ENCODE peak calls at places on chromosome 17, in four cellular contexts. B, T, H and I are unnamed samples.

GRCh38 chr17:45775576-45776011 is 8.5 kb upstream of the CRHR1 start:
- DNase-seq in H (peak), B (no peak), T (peak), I (no peak)

GRCh38 chr17:73064084-73064938 is 28.2 kb downstream of the SLC39A11 start:
- DNase-seq in H (no peak), T (no peak), B (no peak), I (peak)

GRCh38 chr17:21551081-21551881 is 141.0 kb upstream of the KCNJ18 start:
- DNase-seq in H (peak), T (peak), B (peak), I (peak)

GRCh38 chr17:1735418-1735817 is 7.3 kb upstream of the SERPINF2 start:
- DNase-seq in H (no peak), T (no peak), B (no peak), I (no peak)

GRCh38 chr17:57488856-57489255 is 232.5 kb downstream of the MSI2 start:
- DNase-seq in B (no peak), H (peak), T (no peak), I (no peak)

GRCh38 chr17:73841431-73842060 is 197.3 kb upstream of the SDK2 start:
- DNase-seq in H (no peak), T (no peak), B (no peak), I (no peak)

GRCh38 chr17:62075308-62075815 is 10.3 kb upstream of the MED13 start:
- DNase-seq in B (no peak), H (peak), T (no peak), I (no peak)

GRCh38 chr17:31424944-31425582 is 33.6 kb downstream of the RAB11FIP4 start:
- DNase-seq in B (no peak), H (peak), T (no peak), I (peak)

GRCh38 chr17:64118452-64118979 is 11.4 kb downstream of the ERN1 start:
- DNase-seq in B (peak), H (peak), T (no peak), I (peak)

GRCh38 chr17:42016411-42016831 is 818 bp downstream of the DNAJC7 start:
- DNase-seq in H (no peak), B (no peak), T (no peak), I (peak)

GRCh38 chr17:8629371-8630226 is 926 bp downstream of the MYH10 start:
- DNase-seq in B (peak), T (peak), H (peak), I (peak)

GRCh38 chr17:3808701-3809100 is 7.7 kb upstream of the ITGAE start:
- DNase-seq in B (no peak), T (no peak), H (peak), I (no peak)

GRCh38 chr17:63433746-63434591 is 12.1 kb downstream of the CYB561 start:
- DNase-seq in B (peak), H (peak), T (peak), I (peak)

GRCh38 chr17:33686171-33686570 is 393.1 kb upstream of the ASIC2 start:
- DNase-seq in T (no peak), B (no peak), H (no peak), I (peak)

GRCh38 chr17:1590747-1591473 is 28.3 kb upstream of the PITPNA start:
- DNase-seq in T (no peak), H (no peak), B (no peak), I (no peak)

GRCh38 chr17:30961213-30962188 is 9.3 kb upstream of the RNF135 start:
- DNase-seq in H (no peak), T (no peak), B (no peak), I (no peak)

GRCh38 chr17:1362964-1363363 is 37.1 kb downstream of the YWHAE start:
- DNase-seq in B (no peak), H (peak), T (no peak), I (peak)

GRCh38 chr17:2805961-2806360 is 9.7 kb downstream of the RAP1GAP2 start:
- DNase-seq in H (no peak), B (no peak), T (no peak), I (no peak)

GRCh38 chr17:32882734-32883133 is 5.8 kb upstream of the MYO1D start:
- DNase-seq in B (no peak), H (peak), T (no peak), I (peak)

GRCh38 chr17:31327534-31328526 is 6.4 kb upstream of the EVI2A start:
- DNase-seq in H (no peak), T (no peak), B (no peak), I (no peak)

GRCh38 chr17:5439446-5439764 is 450 bp upstream of the C1QBP start:
- DNase-seq in T (no peak), B (no peak), H (no peak), I (no peak)

GRCh38 chr17:5434984-5435383 is 4.0 kb downstream of the C1QBP start:
- DNase-seq in B (no peak), T (no peak), H (no peak), I (no peak)

GRCh38 chr17:5437721-5438317 is 1.1 kb downstream of the C1QBP start:
- DNase-seq in H (no peak), T (no peak), B (no peak), I (peak)

GRCh38 chr17:5443728-5444127 is 4.8 kb upstream of the C1QBP start:
- DNase-seq in B (no peak), H (no peak), T (no peak), I (no peak)

GRCh38 chr17:5438716-5439445 is at the start of gene C1QBP:
- DNase-seq in H (peak), T (peak), B (peak), I (peak)
- TF ChIP-seq POLR2A in H (peak), T (no peak), B (peak), I (peak)

DNA sequence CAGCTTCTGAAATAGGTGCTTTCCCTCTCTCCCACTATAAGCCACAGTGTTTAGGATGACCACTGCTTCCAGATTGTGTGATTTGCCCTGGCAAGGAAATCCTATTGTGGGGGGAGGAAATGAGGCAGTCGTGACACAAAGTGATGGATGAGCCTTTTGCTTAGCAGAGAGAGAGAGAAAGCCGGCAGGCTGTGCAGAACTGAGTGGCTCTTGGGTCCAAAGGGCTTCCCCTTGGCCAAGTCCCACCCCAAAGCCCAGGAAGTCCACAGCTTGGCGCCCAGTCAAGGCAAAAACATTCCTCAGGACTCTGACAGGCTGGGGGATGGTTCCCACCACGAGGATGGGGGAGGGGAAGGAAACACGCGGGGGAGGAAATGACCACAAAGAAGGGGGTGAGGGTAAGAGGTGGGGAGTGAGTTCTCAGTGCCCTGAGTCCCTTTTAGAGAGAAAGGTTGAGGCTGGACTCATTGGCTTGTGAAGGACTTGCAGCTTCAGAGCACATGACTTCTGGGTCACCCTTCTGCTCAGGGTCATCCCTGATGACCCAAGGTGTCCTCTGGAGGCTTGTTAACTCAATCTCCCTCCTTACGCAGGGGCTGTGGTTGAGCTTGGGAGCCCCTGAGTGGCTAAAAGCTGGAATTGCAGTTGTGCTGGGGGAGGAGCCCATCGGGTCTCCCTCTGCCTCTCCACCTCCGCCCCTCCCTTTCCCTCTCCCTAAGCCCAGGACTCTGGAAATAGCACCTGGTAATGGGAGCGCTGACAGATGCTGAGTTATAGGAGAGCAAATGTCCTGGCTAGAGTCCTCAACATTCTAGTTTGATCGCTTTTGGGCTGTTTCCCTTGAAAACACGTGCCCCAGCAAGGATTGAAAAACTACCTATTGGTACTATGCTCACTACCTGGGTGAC is 10.3 kb upstream of the MSL1 start:
- DNase-seq in T (peak), B (peak), H (peak), I (peak)
- TF ChIP-seq POLR2A in T (no peak), B (no peak), H (peak), I (no peak)

GRCh38 chr17:50094243-50094752 is 853 bp upstream of the PDK2 start:
- DNase-seq in T (peak), B (peak), H (peak), I (peak)

GRCh38 chr17:50093807-50094206 is 1.3 kb upstream of the PDK2 start:
- DNase-seq in B (no peak), H (no peak), T (no peak), I (no peak)

GRCh38 chr17:50096092-50096491 is 941 bp downstream of the PDK2 start:
- DNase-seq in H (no peak), B (no peak), T (peak), I (no peak)

GRCh38 chr17:50095626-50096037 is 481 bp downstream of the PDK2 start:
- DNase-seq in H (no peak), B (no peak), T (no peak), I (no peak)

GRCh38 chr17:50094753-50095616 is at the start of gene PDK2:
- DNase-seq in T (peak), H (peak), B (peak), I (peak)
- TF ChIP-seq POLR2A in T (no peak), H (peak), B (no peak), I (no peak)

GRCh38 chr17:7478276-7479138 is 924 bp downstream of the ZBTB4 start:
- DNase-seq in T (peak), H (peak), B (peak), I (peak)
- TF ChIP-seq POLR2A in T (no peak), H (peak), B (no peak), I (peak)

DNA sequence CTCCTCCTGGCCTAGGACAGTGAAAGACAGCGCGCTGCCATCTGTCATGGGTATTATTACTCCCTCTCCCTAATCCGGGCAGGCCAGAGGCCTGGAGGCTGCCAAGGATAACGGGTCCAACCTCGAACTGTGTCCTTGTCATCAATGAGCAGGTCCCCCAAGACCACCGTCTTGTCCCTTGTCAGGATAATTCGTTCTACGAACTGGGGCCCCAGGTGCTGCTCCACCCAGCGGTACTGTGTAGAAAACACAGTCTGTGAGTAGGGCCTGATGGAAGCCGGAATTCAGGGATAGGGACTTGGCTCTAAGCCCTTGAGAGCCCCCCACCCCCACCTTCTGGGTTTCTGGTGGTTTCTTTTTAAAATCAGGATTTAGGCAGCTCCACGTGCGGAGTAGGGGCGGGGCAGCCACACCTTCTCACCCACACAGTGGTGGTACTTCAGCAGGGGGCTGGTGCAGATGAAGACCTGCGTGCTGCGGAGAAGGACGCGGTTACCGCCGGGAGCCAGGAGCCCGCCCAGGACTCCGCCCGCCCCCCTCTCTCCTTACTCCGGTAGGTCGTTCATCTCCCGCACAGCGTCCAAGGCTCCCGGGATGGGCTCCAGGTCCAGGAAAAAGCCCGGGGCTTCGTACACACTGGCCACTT is 787 bp downstream of the NT5C start:
- DNase-seq in B (peak), T (no peak), H (peak), I (peak)
- TF ChIP-seq POLR2A in B (no peak), T (no peak), H (no peak), I (no peak)

GRCh38 chr17:36195474-36196098 is 972 bp downstream of the CCL3L1 start:
- DNase-seq in H (no peak), T (no peak), B (no peak), I (no peak)
- TF ChIP-seq POLR2A in H (no peak), T (no peak), B (no peak), I (no peak)